ENCODE peak calls at places on chromosomes 13 and 19, in eight cellular contexts. M is nucleus accumbens; E is NCI-H1436; U is epithelial cell of prostate; Z is effector memory CD8-positive, alpha-beta T cell; G is GOT3; O is HEK293T; P is memory B cell. Y is an unnamed sample.

GRCh38 chr13:64810701-64811258 is 2419.4 kb downstream of the PCDH9 start:
- DNase-seq in O (no peak), M (no peak), E (no peak), P (no peak), Z (no peak), U (no peak), G (no peak), Y (no peak)

GRCh38 chr19:39996218-39996810 is 546 bp upstream of the ZNF546 start:
- DNase-seq in M (no peak), Z (peak; percentile 44), E (no peak), P (peak; percentile 7), G (no peak), O (peak; percentile 36), U (peak; percentile 37), Y (peak; percentile 6)

GRCh38 chr19:2782357-2782935 is 627 bp downstream of the SGTA start:
- DNase-seq in M (no peak), E (no peak), G (no peak), O (no peak), P (no peak), U (no peak), Z (no peak), Y (no peak)

GRCh38 chr19:3366104-3366760 is at the start of gene NFIC:
- DNase-seq in O (peak; percentile 71), P (no peak), E (peak; percentile 44), Z (no peak), G (no peak), U (no peak), M (no peak), Y (no peak)

GRCh38 chr19:30386551-30387143 is 14.5 kb downstream of the ZNF536 start:
- DNase-seq in U (no peak), P (no peak), E (no peak), O (no peak), Z (no peak), M (no peak), G (no peak), Y (no peak)

GRCh38 chr13:32530841-32531253 is 7.7 kb downstream of the N4BP2L2 start:
- DNase-seq in P (no peak), U (no peak), O (no peak), E (no peak), M (no peak), G (no peak), Z (no peak), Y (no peak)

GRCh38 chr19:48780684-48781391 is 25.5 kb downstream of the FGF21 start:
- DNase-seq in M (no peak), G (no peak), U (no peak), O (no peak), Z (no peak), E (no peak), P (no peak), Y (no peak)

GRCh38 chr13:97367427-97367826 is 66.5 kb upstream of the RAP2A start:
- DNase-seq in G (no peak), U (no peak), P (no peak), O (no peak), E (no peak), M (no peak), Z (no peak), Y (no peak)

GRCh38 chr19:7926021-7926726 is at the start of gene CTXN1:
- DNase-seq in G (no peak), Z (peak; percentile 74), E (peak; percentile 45), U (no peak), P (peak; percentile 75), M (no peak), O (peak; percentile 89), Y (no peak)

GRCh38 chr13:108000998-108001397 is 214.3 kb downstream of the LIG4 start:
- DNase-seq in E (no peak), P (no peak), Z (no peak), M (no peak), G (no peak), U (no peak), O (no peak), Y (no peak)

GRCh38 chr19:49119411-49120324 is at the start of gene PPFIA3:
- DNase-seq in U (no peak), E (no peak), Z (peak; percentile 18), M (no peak), G (no peak), O (peak; percentile 28), P (peak; percentile 26), Y (no peak)

GRCh38 chr13:24050292-24050711 is 110.2 kb upstream of the SPATA13 start:
- DNase-seq in E (no peak), P (no peak), O (no peak), M (no peak), Z (no peak), U (no peak), G (no peak), Y (no peak)

GRCh38 chr13:48492123-48493075 is 40.5 kb downstream of the RCBTB2 start:
- DNase-seq in P (peak; percentile 72), G (no peak), O (no peak), U (no peak), M (no peak), Z (peak; percentile 65), E (no peak), Y (no peak)

GRCh38 chr19:54248016-54248601 is 5.5 kb upstream of the LILRA6 start:
- DNase-seq in M (no peak), P (no peak), U (no peak), E (no peak), Z (no peak), G (no peak), O (no peak), Y (no peak)

GRCh38 chr19:13212759-13213330 is 62.6 kb downstream of the IER2 start:
- DNase-seq in M (no peak), P (peak; percentile 56), Z (peak; percentile 60), G (no peak), E (peak; percentile 30), U (no peak), O (peak; percentile 75), Y (no peak)

GRCh38 chr19:48963371-48964204 is 1.5 kb upstream of the FTL start:
- DNase-seq in P (no peak), O (no peak), G (peak; percentile 59), E (peak; percentile 59), Z (no peak), U (no peak), M (peak; percentile 28), Y (no peak)

GRCh38 chr13:36096411-36097184 is 34.6 kb downstream of the DCLK1 start:
- DNase-seq in M (no peak), Z (no peak), U (no peak), E (no peak), P (no peak), G (no peak), O (no peak), Y (no peak)

GRCh38 chr19:35247526-35248309 is 1.1 kb upstream of the LSR start:
- DNase-seq in Z (peak; percentile 26), M (no peak), U (peak; percentile 58), E (peak; percentile 77), O (peak; percentile 78), G (no peak), P (peak; percentile 40), Y (no peak)

GRCh38 chr13:23848639-23849282 is 40.4 kb downstream of the MIPEP start:
- DNase-seq in U (no peak), Z (no peak), E (no peak), O (no peak), G (no peak), P (peak; percentile 14), M (no peak), Y (no peak)

GRCh38 chr13:74325106-74325505 is 190.9 kb upstream of the KLF12 start:
- DNase-seq in U (no peak), O (peak; percentile 75), E (peak; percentile 26), P (no peak), G (no peak), Z (no peak), M (no peak), Y (peak; percentile 56)

GRCh38 chr19:49441210-49441959 is at the start of gene SLC17A7:
- DNase-seq in O (peak; percentile 84), G (no peak), Z (no peak), U (no peak), P (no peak), E (no peak), M (no peak), Y (peak; percentile 86)

GRCh38 chr13:42223681-42224080 is 48.3 kb upstream of the AKAP11 start:
- DNase-seq in O (no peak), M (no peak), E (no peak), G (no peak), P (no peak), U (no peak), Z (no peak), Y (no peak)

GRCh38 chr19:54315956-54316355 is 3.0 kb upstream of the LILRA5 start:
- DNase-seq in U (no peak), G (no peak), M (no peak), E (no peak), P (no peak), Z (no peak), O (no peak), Y (no peak)

GRCh38 chr19:14979136-14979497 is 547 bp downstream of the SLC1A6 start:
- DNase-seq in O (no peak), U (no peak), P (no peak), G (no peak), E (no peak), M (no peak), Z (no peak), Y (no peak)

GRCh38 chr13:20131057-20131832 is 29.6 kb downstream of the GJA3 start:
- DNase-seq in O (no peak), Z (no peak), U (no peak), G (no peak), P (no peak), M (no peak), E (no peak), Y (no peak)

GRCh38 chr19:13173129-13173737 is 23.0 kb downstream of the IER2 start:
- DNase-seq in P (no peak), M (no peak), Z (no peak), E (no peak), G (no peak), U (no peak), O (no peak), Y (no peak)

GRCh38 chr19:29505034-29505824 is 20.6 kb upstream of the VSTM2B start:
- DNase-seq in O (no peak), G (no peak), Z (no peak), U (no peak), P (no peak), M (peak; percentile 73), E (no peak), Y (no peak)

GRCh38 chr13:48231948-48232347 is 1.1 kb upstream of the ITM2B start:
- DNase-seq in G (no peak), P (no peak), M (no peak), E (no peak), O (no peak), Z (no peak), U (no peak), Y (no peak)

Y was measured in NCI-H1694.